ENCODE peak calls at places on chromosome 10, in nine cellular contexts. F, K, E, S, I, Y, A, X and Q are unnamed samples.

GRCh38 chr10:1434912-1435692 is 302.2 kb downstream of the ADARB2 start:
- DNase-seq in F (no peak), S (no peak), Y (no peak), I (no peak), K (no peak), A (no peak), E (peak; percentile 65), X (no peak), Q (no peak)

GRCh38 chr10:46282460-46283216 is 4.2 kb upstream of the ANTXRL start:
- DNase-seq in F (peak; percentile 94), E (peak; percentile 91), X (peak; percentile 72), Y (peak; percentile 68), I (peak; percentile 89), A (no peak), S (peak; percentile 81), K (peak; percentile 58), Q (no peak)

GRCh38 chr10:97407211-97407951 is 6.2 kb upstream of the RRP12 start:
- DNase-seq in K (peak; percentile 56), I (peak; percentile 55), X (peak; percentile 68), Y (peak; percentile 76), F (no peak), E (peak; percentile 95), S (peak; percentile 62), A (no peak), Q (no peak)

GRCh38 chr10:15333909-15334649 is 37.0 kb downstream of the FAM171A1 start:
- DNase-seq in Y (no peak), F (no peak), S (no peak), X (no peak), I (no peak), K (no peak), E (no peak), A (no peak), Q (no peak)

GRCh38 chr10:88582806-88583583 is at the start of gene RNLS:
- DNase-seq in X (peak; percentile 72), I (peak; percentile 73), E (peak; percentile 78), K (no peak), F (peak; percentile 93), Y (peak; percentile 13), S (peak; percentile 78), A (peak; percentile 93), Q (peak; percentile 23)

GRCh38 chr10:104784452-104784851 is 143.4 kb downstream of the SORCS3 start:
- DNase-seq in S (no peak), I (no peak), Y (no peak), F (no peak), K (no peak), E (peak; percentile 7), A (no peak), X (no peak), Q (no peak)

GRCh38 chr10:11986593-11987216 is 55.9 kb downstream of the UPF2 start:
- DNase-seq in S (peak; percentile 84), F (peak; percentile 87), A (peak; percentile 92), K (peak; percentile 72), X (peak; percentile 82), Y (peak; percentile 71), E (peak; percentile 89), I (peak; percentile 82), Q (no peak)

GRCh38 chr10:72124984-72125383 is 36.6 kb upstream of the SPOCK2 start:
- DNase-seq in Y (no peak), F (no peak), I (no peak), S (no peak), E (no peak), X (no peak), K (no peak), A (no peak), Q (no peak)

GRCh38 chr10:82981137-82981723 is 1106.2 kb downstream of the NRG3 start:
- DNase-seq in Y (no peak), E (no peak), I (no peak), X (no peak), S (no peak), K (no peak), A (no peak), F (no peak), Q (no peak)

DNA sequence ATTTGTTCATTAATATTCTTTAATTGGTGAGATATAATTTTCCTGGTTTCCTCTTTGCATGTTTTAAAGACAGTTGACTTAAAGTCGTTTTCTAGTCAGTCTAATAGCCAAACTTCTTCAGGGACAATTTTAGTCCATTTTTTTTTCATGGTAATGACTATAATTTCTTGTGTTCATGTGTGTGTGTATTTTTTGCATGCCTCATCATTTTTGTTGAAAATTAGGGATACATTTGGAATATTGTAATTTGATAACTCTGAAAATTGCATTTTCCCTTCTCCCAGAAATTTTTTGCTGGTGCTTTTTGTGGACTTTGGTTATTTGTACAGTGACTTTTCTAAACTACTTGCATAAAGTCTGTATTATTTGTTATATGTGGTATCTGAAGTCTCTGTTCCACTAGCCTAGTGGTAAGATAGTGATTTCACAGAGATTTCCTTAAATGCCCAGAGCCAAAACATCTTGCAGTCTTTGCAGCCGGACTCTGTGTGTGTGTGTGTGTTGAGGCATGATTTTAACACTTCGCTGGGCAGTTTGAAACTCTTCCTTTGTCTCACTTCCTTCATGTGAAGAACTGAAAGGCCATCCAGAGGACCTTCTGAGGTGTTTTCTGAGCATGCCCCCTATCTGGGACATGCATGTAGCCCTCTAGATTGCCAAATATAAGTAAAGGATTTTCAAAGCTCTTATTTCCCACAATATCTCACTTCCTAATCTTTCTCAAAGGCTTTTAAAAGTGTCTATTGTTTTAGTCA is 40.9 kb upstream of the ZNF365 start:
- DNase-seq in S (no peak), E (no peak), X (no peak), F (no peak), Y (no peak), A (no peak), K (no peak), I (no peak), Q (no peak)
- H3K4me1 ChIP-seq in S (no peaks in the 10 kb centered on the region), E (no peaks in the 10 kb centered on the region), X (no peaks in the 10 kb centered on the region), F (no peaks in the 10 kb centered on the region), Y (no peaks in the 10 kb centered on the region), A (no peaks in the 10 kb centered on the region), K (no peaks in the 10 kb centered on the region), I (no peaks in the 10 kb centered on the region), Q (no peaks in the 10 kb centered on the region)

GRCh38 chr10:103067951-103068350 is 125.1 kb downstream of the NT5C2 start:
- DNase-seq in A (no peak), I (no peak), X (no peak), S (no peak), Y (no peak), K (no peak), F (no peak), E (no peak), Q (no peak)

GRCh38 chr10:103062854-103063642 is 130.0 kb downstream of the NT5C2 start:
- DNase-seq in A (no peak), K (no peak), E (no peak), F (no peak), S (no peak), I (no peak), X (no peak), Y (no peak), Q (no peak)

GRCh38 chr10:103069453-103070331 is 123.4 kb downstream of the NT5C2 start:
- DNase-seq in I (peak; percentile 65), X (peak; percentile 74), F (no peak), E (peak; percentile 70), K (peak; percentile 60), A (no peak), S (peak; percentile 75), Y (peak; percentile 34), Q (no peak)

GRCh38 chr10:103067484-103067883 is 125.6 kb downstream of the NT5C2 start:
- DNase-seq in S (no peak), E (no peak), F (no peak), A (no peak), K (no peak), Y (no peak), X (no peak), I (no peak), Q (no peak)

GRCh38 chr10:103066141-103067098 is 126.7 kb downstream of the NT5C2 start:
- DNase-seq in S (no peak), X (no peak), Y (no peak), F (no peak), A (no peak), E (no peak), K (no peak), I (no peak), Q (no peak)
- H3K27ac ChIP-seq in S (no peak overlapping the region), X (no peak overlapping the region), Y (no peak overlapping the region), F (no peak overlapping the region), A (no peak overlapping the region), E (no peak overlapping the region), K (no peak overlapping the region), I (no peak overlapping the region), Q (no peak overlapping the region)

GRCh38 chr10:129771024-129771423 is 193.1 kb downstream of the EBF3 start:
- DNase-seq in A (no peak), K (no peak), X (no peak), Y (no peak), E (no peak), F (peak; percentile 36), S (no peak), I (no peak), Q (no peak)

GRCh38 chr10:129768437-129769355 is 195.4 kb downstream of the EBF3 start:
- DNase-seq in I (no peak), K (no peak), X (no peak), A (peak; percentile 87), F (no peak), E (peak; percentile 70), Y (no peak), S (peak; percentile 4), Q (no peak)

GRCh38 chr10:129771576-129772471 is 192.2 kb downstream of the EBF3 start:
- DNase-seq in F (peak; percentile 52), Y (no peak), X (no peak), S (peak; percentile 5), I (no peak), A (peak; percentile 72), K (no peak), E (no peak), Q (no peak)

GRCh38 chr10:129769381-129770116 is 194.5 kb downstream of the EBF3 start:
- DNase-seq in S (no peak), Y (no peak), A (peak; percentile 57), K (no peak), F (no peak), I (no peak), E (no peak), X (no peak), Q (no peak)

GRCh38 chr10:129770286-129770685 is 193.8 kb downstream of the EBF3 start:
- DNase-seq in A (peak; percentile 74), I (no peak), F (no peak), S (peak; percentile 4), E (no peak), Y (no peak), K (no peak), X (no peak), Q (no peak)
- H3K4me1 ChIP-seq in A (no peaks in the 10 kb centered on the region), I (no peaks in the 10 kb centered on the region), F (no peaks in the 10 kb centered on the region), S (no peaks in the 10 kb centered on the region), E (no peaks in the 10 kb centered on the region), Y (no peaks in the 10 kb centered on the region), K (no peaks in the 10 kb centered on the region), X (no peaks in the 10 kb centered on the region), Q (no peaks in the 10 kb centered on the region)

DNA sequence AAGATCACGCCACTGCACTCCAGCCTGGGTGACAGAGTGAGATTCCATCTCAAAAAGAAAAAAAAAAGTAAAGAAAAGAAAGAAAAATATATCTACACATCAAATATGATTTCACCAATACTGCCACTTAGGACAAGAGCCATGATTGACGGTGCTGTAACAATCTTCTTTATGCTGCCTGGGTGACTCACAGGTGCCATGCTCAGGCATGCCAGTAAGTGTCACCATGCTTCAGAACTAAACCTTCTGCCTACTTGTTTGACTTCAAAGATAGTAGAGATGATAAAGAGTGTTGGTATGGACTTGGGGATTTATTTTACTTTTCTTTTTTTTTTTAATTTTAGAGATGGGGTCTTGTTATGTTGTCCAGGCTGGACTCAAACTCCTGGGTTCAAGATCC is 33.6 kb upstream of the DNMBP start:
- DNase-seq in S (peak; percentile 16), I (no peak), K (no peak), F (no peak), X (no peak), Y (no peak), E (no peak), A (no peak), Q (no peak)
- H3K27ac ChIP-seq in S (peak overlapping the region; percentile 56), I (peak overlapping the region; percentile 8), K (no peak overlapping the region), F (no peak overlapping the region), X (no peak overlapping the region), Y (no peak overlapping the region), E (peak overlapping the region; percentile 60), A (peak overlapping the region; percentile 60), Q (peak overlapping the region; percentile 79)